ENCODE peak calls at places on chromosome 5, in seven cellular contexts. T is neuronal stem cell, X is IMR-90, R is mesendoderm, K is H9, Y is H1, G is trophoblast cell. N is an unnamed sample.

GRCh38 chr5:36795366-36795765 is 81.2 kb upstream of the NIPBL start:
- DNase-seq in G (no peak), R (no peak), T (no peak), K (no peak), Y (no peak), X (no peak), N (no peak)

GRCh38 chr5:107402881-107403280 is 267.9 kb downstream of the EFNA5 start:
- DNase-seq in K (no peak), T (no peak), X (no peak), G (no peak), R (no peak), Y (no peak), N (no peak)

GRCh38 chr5:102930244-102930643 is 175.1 kb downstream of the PAM start:
- DNase-seq in G (no peak), T (no peak), R (no peak), X (no peak), K (no peak), Y (no peak), N (no peak)

GRCh38 chr5:58868931-58869330 is 286.1 kb downstream of the RAB3C start:
- DNase-seq in G (no peak), X (no peak), K (no peak), T (no peak), R (no peak), Y (no peak), N (no peak)

GRCh38 chr5:80961376-80962281 is 1.5 kb downstream of the RASGRF2 start:
- DNase-seq in Y (no peak), G (peak), R (no peak), X (peak), K (no peak), T (peak), N (peak)

GRCh38 chr5:153985498-153985897 is 53.2 kb downstream of the FAM114A2 start:
- DNase-seq in K (no peak), T (no peak), X (no peak), Y (no peak), R (no peak), G (no peak), N (no peak)

GRCh38 chr5:128227984-128228383 is 144.4 kb downstream of the SLC12A2 start:
- DNase-seq in G (no peak), K (no peak), T (no peak), Y (no peak), R (no peak), X (peak), N (peak)

GRCh38 chr5:132819468-132819867 is 6.4 kb downstream of the SOWAHA start:
- DNase-seq in G (no peak), K (no peak), Y (no peak), X (no peak), R (no peak), T (no peak), N (no peak)

GRCh38 chr5:15752886-15753285 is 252.9 kb downstream of the FBXL7 start:
- DNase-seq in G (no peak), X (peak), K (no peak), Y (no peak), R (no peak), T (no peak), N (peak)

GRCh38 chr5:98168862-98169261 is 604.6 kb upstream of the RGMB start:
- DNase-seq in T (no peak), G (no peak), R (no peak), Y (no peak), K (no peak), X (no peak), N (no peak)

GRCh38 chr5:43616535-43616934 is 13.6 kb downstream of the NNT start:
- DNase-seq in Y (no peak), K (no peak), G (no peak), X (peak), R (peak), T (no peak), N (peak)

GRCh38 chr5:137142371-137143243 is 356.5 kb downstream of the SPOCK1 start:
- DNase-seq in T (no peak), R (no peak), K (no peak), G (no peak), X (peak), Y (no peak), N (peak)

GRCh38 chr5:159965031-159965837 is 43.7 kb upstream of the TTC1 start:
- DNase-seq in T (no peak), G (peak), R (peak), Y (no peak), X (peak), K (peak), N (peak)

GRCh38 chr5:143216211-143216610 is 187.3 kb downstream of the NR3C1 start:
- DNase-seq in G (no peak), Y (no peak), R (no peak), K (no peak), X (no peak), T (no peak), N (no peak)

GRCh38 chr5:132354828-132355765 is 14.4 kb upstream of the SLC22A5 start:
- DNase-seq in R (no peak), G (no peak), K (peak), X (no peak), Y (no peak), T (no peak), N (no peak)

GRCh38 chr5:33470544-33470943 is 29.8 kb downstream of the TARS1 start:
- DNase-seq in Y (no peak), K (no peak), X (peak), G (peak), R (peak), T (peak), N (peak)

GRCh38 chr5:177605667-177606066 is 5.7 kb downstream of the B4GALT7 start:
- DNase-seq in X (no peak), Y (no peak), G (no peak), T (no peak), K (no peak), R (no peak), N (no peak)

GRCh38 chr5:43627028-43627427 is 24.0 kb downstream of the NNT start:
- DNase-seq in X (peak), G (peak), T (peak), R (peak), Y (no peak), K (peak), N (peak)

GRCh38 chr5:168886153-168886552 is 307.0 kb upstream of the PANK3 start:
- DNase-seq in Y (no peak), T (no peak), G (no peak), K (no peak), X (no peak), R (no peak), N (no peak)

GRCh38 chr5:107502711-107503110 is 168.0 kb downstream of the EFNA5 start:
- DNase-seq in T (no peak), R (peak), Y (no peak), K (no peak), G (no peak), X (no peak), N (no peak)

GRCh38 chr5:31537856-31538255 is 5.8 kb downstream of the C5orf22 start:
- DNase-seq in X (peak), G (no peak), K (no peak), R (no peak), T (peak), Y (no peak), N (peak)

GRCh38 chr5:176402684-176403083 is 13.7 kb downstream of the CLTB start:
- DNase-seq in K (no peak), X (no peak), Y (no peak), R (no peak), G (no peak), T (no peak), N (no peak)

GRCh38 chr5:142970440-142970788 is 200.2 kb downstream of the ARHGAP26 start:
- DNase-seq in K (no peak), T (no peak), Y (no peak), X (no peak), G (no peak), R (no peak), N (no peak)

GRCh38 chr5:151665584-151665982 is 21.1 kb downstream of the SPARC start:
- DNase-seq in X (no peak), Y (no peak), K (no peak), G (no peak), T (no peak), R (no peak), N (no peak)
- H3K23ac ChIP-seq in X (peak), Y (no peak), K (no peak), G (no peak), T (no peak), R (no peak), N (no peak)

DNA sequence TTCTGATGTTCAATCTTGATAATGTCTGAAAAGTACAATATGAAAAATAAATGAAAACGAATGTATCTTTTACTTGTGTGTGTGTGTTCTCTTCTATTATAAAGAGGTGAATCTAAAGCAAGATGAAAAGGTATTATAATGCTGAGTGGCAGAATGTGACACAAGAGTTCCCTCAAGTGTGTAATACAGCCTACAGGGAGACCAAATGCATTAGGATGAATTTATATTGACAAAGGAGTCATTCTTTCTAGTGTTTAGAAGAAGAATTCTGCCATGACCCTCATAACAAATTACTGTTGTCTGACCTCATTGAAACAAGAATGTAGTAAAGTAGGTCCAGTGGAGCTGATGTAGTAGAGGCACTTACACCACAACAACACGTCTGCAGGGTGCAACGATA is 1119.0 kb upstream of the CDH10 start:
- DNase-seq in K (no peak), G (no peak), X (no peak), T (no peak), Y (no peak), R (no peak), N (no peak)
- H3K23ac ChIP-seq in K (no peak), G (no peak), X (no peak), T (no peak), Y (no peak), R (no peak), N (no peak)

GRCh38 chr5:55392669-55393068 is 84.9 kb downstream of the MTREX start:
- DNase-seq in G (no peak), K (no peak), Y (no peak), T (no peak), X (no peak), R (no peak), N (no peak)
- H3K23ac ChIP-seq in G (no peak), K (no peak), Y (no peak), T (no peak), X (no peak), R (no peak), N (no peak)

GRCh38 chr5:71587709-71588532 is 781 bp downstream of the MCCC2 start:
- DNase-seq in K (no peak), X (no peak), T (no peak), Y (no peak), R (no peak), G (no peak), N (no peak)

GRCh38 chr5:71586941-71587708 is at the start of gene MCCC2:
- DNase-seq in R (peak), G (peak), X (peak), Y (peak), K (peak), T (peak), N (peak)

GRCh38 chr5:71588533-71588885 is 1.4 kb downstream of the MCCC2 start:
- DNase-seq in G (no peak), Y (no peak), K (no peak), T (no peak), R (no peak), X (no peak), N (no peak)

GRCh38 chr5:71582945-71583584 is 4.1 kb upstream of the MCCC2 start:
- DNase-seq in Y (no peak), T (no peak), X (no peak), R (no peak), G (no peak), K (no peak), N (no peak)

GRCh38 chr5:71586052-71586940 is 844 bp upstream of the MCCC2 start:
- DNase-seq in G (no peak), Y (peak), T (no peak), X (peak), R (no peak), K (no peak), N (no peak)
- H3K23ac ChIP-seq in G (no peak), Y (no peak), T (no peak), X (no peak), R (no peak), K (no peak), N (no peak)

DNA sequence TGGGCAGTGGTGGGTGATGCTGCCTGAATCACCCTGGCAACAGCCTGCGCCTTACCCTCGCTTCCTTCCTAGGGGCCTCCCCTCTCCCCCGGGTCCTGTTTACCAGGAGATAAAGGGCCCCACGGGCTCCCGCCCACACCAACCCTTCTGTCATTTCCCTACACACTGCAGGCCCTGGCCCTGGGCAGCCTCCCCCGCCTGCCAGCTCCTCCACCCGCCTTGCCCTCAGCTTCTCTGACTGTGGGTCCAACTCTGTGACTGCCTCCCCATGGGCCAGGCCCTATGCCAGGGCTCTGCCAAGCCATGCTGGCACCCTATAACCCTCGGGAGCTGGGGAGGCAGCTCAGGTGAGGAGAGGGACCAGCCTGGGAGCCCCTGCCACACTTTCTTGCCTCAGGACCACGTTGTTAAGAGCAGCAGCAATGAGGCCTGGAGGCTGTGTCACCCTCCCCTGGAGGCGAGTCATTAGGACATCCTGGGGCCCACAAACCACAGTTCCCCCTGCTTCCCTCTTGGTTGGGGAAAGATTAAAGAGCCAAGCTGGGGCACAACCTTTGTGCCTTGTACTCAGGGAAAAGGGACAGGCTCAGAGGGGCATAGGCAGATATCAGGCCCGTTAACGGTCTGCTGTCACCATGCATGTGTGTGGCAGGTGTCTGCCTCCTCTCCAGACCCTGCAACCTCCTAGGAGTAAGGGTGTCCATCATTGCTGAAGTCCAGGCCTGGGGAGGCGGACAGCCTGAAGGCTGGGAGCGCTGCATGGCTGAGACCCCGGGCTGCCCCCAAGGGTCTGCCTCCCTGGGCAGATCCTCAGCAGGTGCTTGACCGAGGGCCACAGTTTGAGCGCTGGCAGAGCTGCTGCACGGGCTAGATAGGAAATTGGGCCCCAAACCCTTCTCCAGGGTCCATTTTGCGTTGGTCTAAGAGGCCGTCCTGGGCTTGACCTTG is 2.7 kb downstream of the MGAT4B start:
- DNase-seq in R (no peak), K (no peak), T (no peak), Y (no peak), X (peak), G (no peak), N (peak)
- H3K23ac ChIP-seq in R (peak), K (no peak), T (no peak), Y (no peak), X (peak), G (no peak), N (no peak)

DNA sequence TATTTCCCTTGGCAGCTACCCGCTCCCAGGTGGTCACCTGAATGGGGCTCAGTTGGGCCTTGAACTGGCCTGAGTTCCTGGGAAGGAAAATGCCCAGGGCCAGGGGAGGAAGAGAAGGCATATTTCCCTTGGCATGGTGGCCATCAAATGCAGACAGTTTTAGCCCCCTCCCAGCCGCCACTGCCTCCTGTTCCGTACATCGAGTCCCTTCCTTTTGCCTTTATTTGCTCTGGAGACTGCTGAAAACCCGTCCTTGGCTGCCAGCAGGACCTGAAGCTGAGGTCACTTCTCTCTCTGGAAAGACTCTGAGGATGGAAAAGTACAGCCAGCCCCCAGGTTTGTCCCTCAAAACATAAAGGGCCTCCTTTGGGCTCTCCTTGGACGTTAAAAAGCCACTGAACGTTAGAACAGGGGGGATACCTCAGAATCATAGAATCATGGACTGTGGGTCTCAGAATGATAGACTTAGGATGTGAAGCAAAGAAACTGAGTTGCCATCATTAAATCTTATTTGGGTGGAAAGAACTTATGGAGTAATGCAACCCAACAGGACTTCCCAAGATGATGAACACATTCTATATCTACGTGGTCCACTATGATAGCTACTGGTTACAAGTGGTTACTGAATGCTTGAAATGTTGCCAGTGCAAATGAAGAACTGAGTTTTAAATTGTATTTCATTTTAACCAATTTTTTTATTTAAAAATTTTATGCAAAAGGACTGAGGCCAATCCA is 7.1 kb downstream of the SPARC start:
- DNase-seq in X (no peak), K (no peak), R (no peak), Y (no peak), T (no peak), G (no peak), N (peak)
- H3K23ac ChIP-seq in X (peak), K (no peak), R (no peak), Y (no peak), T (no peak), G (no peak), N (no peak)

GRCh38 chr5:13833440-13833839 is 111.0 kb downstream of the DNAH5 start:
- DNase-seq in Y (no peak), G (no peak), T (no peak), R (peak), X (no peak), K (no peak), N (no peak)
- H3K23ac ChIP-seq in Y (no peak), G (no peak), T (no peak), R (no peak), X (no peak), K (no peak), N (no peak)

N was measured in mesenchymal stem cell.